ENCODE peak calls at places on chromosome 9, in four cellular contexts. Z, O, P and H are unnamed samples.
A peak's percentile ranks its signal among the peaks of the same experiment; 100 is the strongest.

GRCh38 chr9:68505681-68506409 is 34.8 kb downstream of the TMEM252 start:
- DNase-seq in Z (no peak), O (peak; percentile 24), P (no peak), H (peak; percentile 7)

GRCh38 chr9:115997923-115998322 is 155.7 kb upstream of the PAPPA start:
- DNase-seq in Z (no peak), O (peak; percentile 54), P (no peak), H (no peak)

GRCh38 chr9:5178126-5178805 is 7.2 kb downstream of the INSL6 start:
- DNase-seq in Z (no peak), O (no peak), P (no peak), H (no peak)

GRCh38 chr9:88387733-88388202 is 476 bp upstream of the SPIN1 start:
- DNase-seq in Z (peak; percentile 68), O (peak; percentile 52), P (peak; percentile 63), H (no peak)

GRCh38 chr9:84659273-84659672 is 10.3 kb upstream of the NTRK2 start:
- DNase-seq in Z (peak; percentile 40), O (no peak), P (no peak), H (no peak)

GRCh38 chr9:133148351-133149129 is 15.2 kb downstream of the GBGT1 start:
- DNase-seq in Z (peak; percentile 38), O (no peak), P (peak; percentile 61), H (peak; percentile 66)

GRCh38 chr9:88749420-88749819 is 214.4 kb downstream of the NXNL2 start:
- DNase-seq in Z (no peak), O (peak; percentile 50), P (no peak), H (no peak)

GRCh38 chr9:37446401-37446800 is 18.8 kb downstream of the ZBTB5 start:
- DNase-seq in Z (no peak), O (no peak), P (no peak), H (no peak)

GRCh38 chr9:29211681-29212589 is 1638.7 kb upstream of the C9orf72 start:
- DNase-seq in Z (peak; percentile 75), O (no peak), P (peak; percentile 89), H (no peak)

GRCh38 chr9:135883410-135884089 is 23.8 kb downstream of the CAMSAP1 start:
- DNase-seq in Z (no peak), O (no peak), P (peak; percentile 66), H (peak; percentile 37)

GRCh38 chr9:115923903-115924668 is 229.5 kb upstream of the PAPPA start:
- DNase-seq in Z (no peak), O (peak; percentile 50), P (no peak), H (no peak)

GRCh38 chr9:90124961-90125360 is 517.7 kb downstream of the DIRAS2 start:
- DNase-seq in Z (no peak), O (no peak), P (peak; percentile 64), H (no peak)

GRCh38 chr9:126057461-126057860 is 269.2 kb upstream of the MVB12B start:
- DNase-seq in Z (no peak), O (no peak), P (no peak), H (no peak)

GRCh38 chr9:2018764-2019548 is 3.8 kb downstream of the SMARCA2 start:
- DNase-seq in Z (peak; percentile 85), O (no peak), P (no peak), H (peak; percentile 19)

GRCh38 chr9:93218161-93218560 is 34.2 kb downstream of the WNK2 start:
- DNase-seq in Z (no peak), O (no peak), P (no peak), H (no peak)

GRCh38 chr9:85521331-85522197 is 220.2 kb downstream of the AGTPBP1 start:
- DNase-seq in Z (no peak), O (no peak), P (no peak), H (no peak)

GRCh38 chr9:2271426-2271825 is 256.3 kb downstream of the SMARCA2 start:
- DNase-seq in Z (peak; percentile 78), O (peak; percentile 33), P (peak; percentile 27), H (peak; percentile 42)

GRCh38 chr9:33921967-33922895 is 105.3 kb downstream of the UBE2R2 start:
- DNase-seq in Z (peak; percentile 75), O (peak; percentile 23), P (peak; percentile 66), H (peak; percentile 52)

GRCh38 chr9:137241490-137242328 is 622 bp downstream of the TUBB4B start:
- DNase-seq in Z (no peak), O (peak; percentile 58), P (peak; percentile 75), H (peak; percentile 55)

GRCh38 chr9:72509053-72509452 is 12.4 kb upstream of the TMC1 start:
- DNase-seq in Z (no peak), O (peak; percentile 48), P (no peak), H (no peak)

GRCh38 chr9:134533850-134534585 is 107.6 kb upstream of the COL5A1 start:
- DNase-seq in Z (no peak), O (no peak), P (no peak), H (no peak)

DNA sequence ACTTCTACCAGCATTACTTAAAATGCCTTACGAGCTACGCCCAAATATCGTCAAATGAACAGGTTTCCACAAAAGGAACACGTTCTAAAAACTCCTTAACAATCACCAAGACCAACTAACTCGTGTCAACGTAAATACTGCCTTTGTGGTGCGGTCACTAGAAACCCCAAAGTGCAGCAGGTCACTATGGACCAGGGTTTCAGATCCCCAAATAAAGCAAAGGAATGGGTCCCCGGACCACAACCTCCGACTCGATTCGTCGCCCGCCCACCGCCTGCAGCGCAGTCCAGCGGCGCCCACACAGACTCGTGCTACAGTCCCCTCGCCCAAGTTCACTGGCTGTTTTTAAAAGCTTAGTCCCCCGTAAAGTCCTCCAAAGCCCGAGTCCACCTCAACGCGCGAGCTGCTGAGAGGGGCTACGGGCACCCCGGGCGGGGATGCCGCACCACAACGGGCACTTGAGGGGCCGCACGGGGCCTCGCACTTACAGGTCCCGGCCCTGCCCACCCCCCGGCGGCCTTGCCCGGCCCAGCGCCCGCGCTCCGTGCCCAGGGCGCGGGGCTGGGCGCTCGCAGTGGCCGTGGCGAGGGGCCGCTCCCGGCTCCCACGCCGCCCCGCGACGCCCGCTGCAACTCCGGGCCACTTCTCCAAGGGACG is 1.1 kb downstream of the NFIB start:
- DNase-seq in Z (peak; percentile 61), O (peak; percentile 22), P (peak; percentile 63), H (no peak)
- H3K4me2 ChIP-seq in Z (peak overlapping the region; percentile 79), O (peak overlapping the region; percentile 92), P (peak overlapping the region; percentile 91), H (peak overlapping the region; percentile 94)

GRCh38 chr9:95109456-95109855 is 208.1 kb downstream of the FANCC start:
- DNase-seq in Z (no peak), O (no peak), P (no peak), H (no peak)
- TF ChIP-seq EZH2phosphoT487 in Z (no peak), O (no peak), P (no peak), H (no peak)

DNA sequence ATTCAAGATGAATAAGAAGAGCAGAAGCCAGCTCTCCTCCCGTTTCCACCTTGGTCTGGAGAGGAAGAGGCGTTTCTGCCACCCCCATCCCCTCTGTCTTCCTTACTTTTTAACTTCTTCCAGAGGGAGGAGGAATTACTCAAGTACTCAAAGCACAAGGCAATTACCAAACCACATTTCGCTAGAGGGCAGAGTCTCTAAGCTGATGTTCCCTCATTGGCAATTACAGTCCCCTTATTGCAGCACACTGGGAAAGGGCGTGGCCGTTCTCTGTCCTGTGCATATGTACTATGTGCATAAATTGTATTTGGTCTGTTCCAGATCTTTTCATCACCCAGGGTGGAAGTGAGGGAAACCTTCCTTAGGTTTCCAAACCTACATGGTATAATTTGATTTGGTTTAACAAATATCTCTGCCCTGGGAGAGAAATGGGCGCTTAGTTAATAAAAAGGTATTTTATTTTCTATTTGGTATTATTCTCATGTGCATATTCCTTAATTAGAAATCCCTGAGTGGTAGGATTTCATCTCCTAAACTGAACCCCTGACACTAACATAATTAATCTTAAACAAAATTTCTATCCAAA is 29.8 kb upstream of the ALDOB start:
- DNase-seq in Z (peak; percentile 79), O (peak; percentile 67), P (no peak), H (peak; percentile 29)
- TF ChIP-seq CTCF in Z (peak; percentile 83), O (peak; percentile 46), P (peak; percentile 43), H (peak; percentile 53)

GRCh38 chr9:121949364-121949763 is 143.7 kb downstream of the TTLL11 start:
- DNase-seq in Z (no peak), O (no peak), P (no peak), H (no peak)

GRCh38 chr9:121952611-121953010 is 140.5 kb downstream of the TTLL11 start:
- DNase-seq in Z (no peak), O (no peak), P (no peak), H (no peak)

GRCh38 chr9:121947683-121948300 is 145.3 kb downstream of the TTLL11 start:
- DNase-seq in Z (no peak), O (no peak), P (no peak), H (no peak)

GRCh38 chr9:121950441-121950840 is 142.7 kb downstream of the TTLL11 start:
- DNase-seq in Z (no peak), O (no peak), P (no peak), H (no peak)

DNA sequence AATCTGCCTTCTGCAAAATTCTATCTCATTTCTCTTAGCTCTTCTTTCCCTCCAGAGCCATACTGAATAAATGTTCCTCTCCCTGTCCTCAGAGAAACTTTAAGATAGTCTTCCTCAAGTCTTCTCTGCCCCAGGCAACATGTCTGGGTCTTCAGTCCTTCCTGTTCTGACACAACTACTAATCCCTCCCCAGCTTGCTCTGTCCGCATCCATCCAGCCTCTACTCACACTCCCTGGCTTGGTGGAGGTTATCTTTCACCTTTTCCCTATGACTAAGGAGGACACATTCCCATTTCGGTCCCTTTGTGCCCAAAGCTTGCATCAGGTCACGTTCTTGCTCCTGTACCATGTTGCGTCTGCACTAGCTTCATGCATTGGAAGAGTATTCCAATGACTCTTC is 143.3 kb downstream of the TTLL11 start:
- DNase-seq in Z (no peak), O (no peak), P (no peak), H (no peak)
- H3K4me2 ChIP-seq in Z (no peak overlapping the region), O (no peak overlapping the region), P (no peak overlapping the region), H (no peak overlapping the region)